ENCODE peak calls at places on chromosome 11, in six cellular contexts. One of them, this sample, is unnamed.
A peak's percentile ranks its signal among the peaks of the same experiment; 100 is the strongest.

GRCh38 chr11:116224154-116224888 is 548.5 kb downstream of the BUD13 start:
- DNase-seq in HCT116: peak; percentile 6
- DNase-seq in PC-3: peak; percentile 51
- DNase-seq in neural progenitor cell: peak; percentile 63
- DNase-seq in hepatocyte: peak; percentile 64
- DNase-seq in GM23248: peak; percentile 55
- DNase-seq in this sample: peak; percentile 42

GRCh38 chr11:86196291-86196690 is 48.3 kb upstream of the EED start:
- DNase-seq in hepatocyte: no peak
- DNase-seq in GM23248: no peak
- DNase-seq in neural progenitor cell: no peak
- DNase-seq in HCT116: no peak
- DNase-seq in PC-3: no peak
- DNase-seq in this sample: no peak

GRCh38 chr11:61587951-61588695 is 7.2 kb upstream of the SYT7 start:
- DNase-seq in GM23248: peak; percentile 63
- DNase-seq in neural progenitor cell: peak; percentile 76
- DNase-seq in hepatocyte: peak; percentile 75
- DNase-seq in PC-3: peak; percentile 62
- DNase-seq in HCT116: peak; percentile 46
- DNase-seq in this sample: no peak

GRCh38 chr11:19871531-19871930 is 158.9 kb downstream of the NAV2 start:
- DNase-seq in PC-3: no peak
- DNase-seq in GM23248: no peak
- DNase-seq in HCT116: no peak
- DNase-seq in hepatocyte: no peak
- DNase-seq in neural progenitor cell: no peak
- DNase-seq in this sample: no peak

GRCh38 chr11:112524808-112525207 is 264.1 kb upstream of the PLET1 start:
- DNase-seq in PC-3: no peak
- DNase-seq in neural progenitor cell: no peak
- DNase-seq in HCT116: no peak
- DNase-seq in hepatocyte: no peak
- DNase-seq in GM23248: peak; percentile 23
- DNase-seq in this sample: no peak

GRCh38 chr11:23236846-23237550 is 376.7 kb upstream of the CCDC179 start:
- DNase-seq in neural progenitor cell: no peak
- DNase-seq in GM23248: peak; percentile 67
- DNase-seq in HCT116: no peak
- DNase-seq in hepatocyte: no peak
- DNase-seq in PC-3: no peak
- DNase-seq in this sample: no peak

GRCh38 chr11:34356918-34357645 is 728 bp downstream of the ABTB2 start:
- DNase-seq in hepatocyte: peak; percentile 76
- DNase-seq in HCT116: no peak
- DNase-seq in PC-3: peak; percentile 52
- DNase-seq in neural progenitor cell: peak; percentile 73
- DNase-seq in GM23248: peak; percentile 80
- DNase-seq in this sample: peak; percentile 27

GRCh38 chr11:70580036-70580805 is 181.9 kb downstream of the CTTN start:
- DNase-seq in neural progenitor cell: peak; percentile 56
- DNase-seq in hepatocyte: peak; percentile 29
- DNase-seq in HCT116: no peak
- DNase-seq in GM23248: peak; percentile 8
- DNase-seq in PC-3: no peak
- DNase-seq in this sample: no peak

GRCh38 chr11:2564008-2564530 is 119.3 kb downstream of the KCNQ1 start:
- DNase-seq in HCT116: no peak
- DNase-seq in hepatocyte: no peak
- DNase-seq in GM23248: no peak
- DNase-seq in neural progenitor cell: no peak
- DNase-seq in PC-3: no peak
- DNase-seq in this sample: no peak

GRCh38 chr11:106925245-106925644 is 93.0 kb downstream of the GUCY1A2 start:
- DNase-seq in HCT116: no peak
- DNase-seq in GM23248: peak; percentile 73
- DNase-seq in hepatocyte: no peak
- DNase-seq in neural progenitor cell: no peak
- DNase-seq in PC-3: no peak
- DNase-seq in this sample: no peak

GRCh38 chr11:6755303-6755952 is 16.3 kb downstream of the OR2AG2 start:
- DNase-seq in hepatocyte: peak; percentile 67
- DNase-seq in GM23248: peak; percentile 52
- DNase-seq in PC-3: peak; percentile 60
- DNase-seq in HCT116: peak; percentile 24
- DNase-seq in neural progenitor cell: peak; percentile 67
- DNase-seq in this sample: peak; percentile 38

GRCh38 chr11:108973402-108974119 is 308.7 kb downstream of the DDX10 start:
- DNase-seq in neural progenitor cell: no peak
- DNase-seq in PC-3: peak; percentile 96
- DNase-seq in hepatocyte: no peak
- DNase-seq in HCT116: no peak
- DNase-seq in GM23248: peak; percentile 95
- DNase-seq in this sample: no peak

GRCh38 chr11:117832511-117832910 is 8.0 kb upstream of the FXYD2 start:
- DNase-seq in neural progenitor cell: no peak
- DNase-seq in HCT116: no peak
- DNase-seq in hepatocyte: no peak
- DNase-seq in PC-3: no peak
- DNase-seq in GM23248: no peak
- DNase-seq in this sample: no peak

GRCh38 chr11:13944016-13944415 is 18.5 kb upstream of the SPON1 start:
- DNase-seq in PC-3: no peak
- DNase-seq in neural progenitor cell: no peak
- DNase-seq in HCT116: no peak
- DNase-seq in hepatocyte: no peak
- DNase-seq in GM23248: no peak
- DNase-seq in this sample: no peak

GRCh38 chr11:91513734-91514133 is 710.9 kb upstream of the FAT3 start:
- DNase-seq in PC-3: peak; percentile 55
- DNase-seq in GM23248: no peak
- DNase-seq in HCT116: no peak
- DNase-seq in neural progenitor cell: peak; percentile 5
- DNase-seq in hepatocyte: no peak
- DNase-seq in this sample: no peak

GRCh38 chr11:14141676-14142075 is 179.2 kb downstream of the SPON1 start:
- DNase-seq in neural progenitor cell: no peak
- DNase-seq in hepatocyte: no peak
- DNase-seq in GM23248: peak; percentile 21
- DNase-seq in HCT116: no peak
- DNase-seq in PC-3: no peak
- DNase-seq in this sample: no peak

GRCh38 chr11:78190374-78190773 is 1.7 kb downstream of the USP35 start:
- DNase-seq in HCT116: no peak
- DNase-seq in neural progenitor cell: no peak
- DNase-seq in GM23248: peak; percentile 27
- DNase-seq in hepatocyte: no peak
- DNase-seq in PC-3: no peak
- DNase-seq in this sample: no peak

GRCh38 chr11:132864811-132865576 is 667.3 kb downstream of the OPCML start:
- DNase-seq in HCT116: no peak
- DNase-seq in GM23248: no peak
- DNase-seq in hepatocyte: no peak
- DNase-seq in neural progenitor cell: peak; percentile 68
- DNase-seq in PC-3: no peak
- DNase-seq in this sample: no peak

GRCh38 chr11:133663135-133663534 is 130.8 kb upstream of the OPCML start:
- DNase-seq in PC-3: no peak
- DNase-seq in hepatocyte: no peak
- DNase-seq in HCT116: no peak
- DNase-seq in neural progenitor cell: no peak
- DNase-seq in GM23248: no peak
- DNase-seq in this sample: no peak

GRCh38 chr11:134759314-134759713 is 347.3 kb upstream of the B3GAT1 start:
- DNase-seq in GM23248: no peak
- DNase-seq in hepatocyte: no peak
- DNase-seq in HCT116: no peak
- DNase-seq in PC-3: no peak
- DNase-seq in neural progenitor cell: no peak
- DNase-seq in this sample: no peak

GRCh38 chr11:112570335-112570734 is 309.7 kb upstream of the PLET1 start:
- DNase-seq in PC-3: no peak
- DNase-seq in HCT116: no peak
- DNase-seq in hepatocyte: no peak
- DNase-seq in neural progenitor cell: no peak
- DNase-seq in GM23248: no peak
- DNase-seq in this sample: no peak

GRCh38 chr11:63711838-63712237 is 30.5 kb downstream of the RTN3 start:
- DNase-seq in PC-3: no peak
- DNase-seq in GM23248: no peak
- DNase-seq in HCT116: no peak
- DNase-seq in hepatocyte: no peak
- DNase-seq in neural progenitor cell: no peak
- DNase-seq in this sample: no peak

GRCh38 chr11:123601737-123602136 is 52.7 kb downstream of the SCN3B start:
- DNase-seq in GM23248: no peak
- DNase-seq in HCT116: no peak
- DNase-seq in hepatocyte: no peak
- DNase-seq in neural progenitor cell: no peak
- DNase-seq in PC-3: no peak
- DNase-seq in this sample: no peak

GRCh38 chr11:11478021-11478420 is 125.0 kb upstream of the CSNK2A3 start:
- DNase-seq in PC-3: peak; percentile 28
- DNase-seq in GM23248: no peak
- DNase-seq in hepatocyte: no peak
- DNase-seq in neural progenitor cell: no peak
- DNase-seq in HCT116: no peak
- DNase-seq in this sample: no peak

GRCh38 chr11:240315-240714 is 3.5 kb downstream of the PSMD13 start:
- DNase-seq in PC-3: no peak
- DNase-seq in GM23248: no peak
- DNase-seq in neural progenitor cell: no peak
- DNase-seq in hepatocyte: no peak
- DNase-seq in HCT116: no peak
- DNase-seq in this sample: no peak

GRCh38 chr11:44316388-44317240 is 6.7 kb upstream of the ALX4 start:
- DNase-seq in hepatocyte: no peak
- DNase-seq in GM23248: peak; percentile 23
- DNase-seq in HCT116: no peak
- DNase-seq in PC-3: no peak
- DNase-seq in neural progenitor cell: peak; percentile 73
- DNase-seq in this sample: no peak

GRCh38 chr11:107741044-107741823 is 29.4 kb upstream of the SLN start:
- DNase-seq in HCT116: peak; percentile 22
- DNase-seq in GM23248: peak; percentile 56
- DNase-seq in neural progenitor cell: peak; percentile 46
- DNase-seq in PC-3: peak; percentile 73
- DNase-seq in hepatocyte: peak; percentile 25
- DNase-seq in this sample: peak; percentile 23

GRCh38 chr11:121891134-121891533 is 224.9 kb downstream of the BLID start:
- DNase-seq in GM23248: peak; percentile 28
- DNase-seq in PC-3: no peak
- DNase-seq in hepatocyte: no peak
- DNase-seq in neural progenitor cell: no peak
- DNase-seq in HCT116: no peak
- DNase-seq in this sample: no peak
- H3K79me2 ChIP-seq in GM23248: no peaks in the 10 kb centered on the region
- H3K79me2 ChIP-seq in PC-3: no peaks in the 10 kb centered on the region
- H3K79me2 ChIP-seq in hepatocyte: no peaks in the 10 kb centered on the region
- H3K79me2 ChIP-seq in neural progenitor cell: no peaks in the 10 kb centered on the region
- H3K79me2 ChIP-seq in HCT116: no peaks in the 10 kb centered on the region
- H3K79me2 ChIP-seq in this sample: no peaks in the 10 kb centered on the region

GRCh38 chr11:113651018-113651417 is 55.1 kb downstream of the TMPRSS5 start:
- DNase-seq in GM23248: no peak
- DNase-seq in hepatocyte: no peak
- DNase-seq in HCT116: no peak
- DNase-seq in neural progenitor cell: no peak
- DNase-seq in PC-3: no peak
- DNase-seq in this sample: no peak
- TF ChIP-seq EZH2phosphoT487 in GM23248: no peak
- TF ChIP-seq EZH2phosphoT487 in hepatocyte: no peak
- TF ChIP-seq EZH2phosphoT487 in HCT116: no peak
- TF ChIP-seq EZH2phosphoT487 in neural progenitor cell: no peak
- TF ChIP-seq EZH2phosphoT487 in PC-3: no peak
- TF ChIP-seq EZH2phosphoT487 in this sample: no peak

DNA sequence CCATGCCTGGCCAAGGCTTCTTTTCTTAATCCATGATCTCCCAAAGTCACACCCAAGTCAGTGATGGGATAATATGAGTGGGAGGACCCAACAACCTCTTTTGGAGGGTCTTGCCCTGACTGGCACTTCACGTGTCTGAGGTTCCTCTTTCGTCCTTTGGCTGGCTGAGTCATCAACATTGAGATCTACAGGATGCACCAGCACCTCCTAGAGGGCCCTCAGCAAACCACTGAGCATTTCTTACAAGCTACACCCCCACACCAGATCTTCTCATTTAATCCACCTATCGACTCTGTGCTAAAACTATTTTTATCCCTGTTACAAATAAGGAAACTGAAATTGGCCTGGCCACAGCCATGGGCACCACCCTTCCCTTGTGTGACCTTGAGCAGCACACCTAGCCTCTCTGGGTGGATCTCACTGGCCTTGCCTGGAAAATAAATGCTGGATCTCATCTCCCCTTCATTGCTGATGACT is 63.4 kb downstream of the FLI1 start:
- DNase-seq in HCT116: peak; percentile 3
- DNase-seq in GM23248: peak; percentile 60
- DNase-seq in PC-3: peak; percentile 50
- DNase-seq in hepatocyte: no peak
- DNase-seq in neural progenitor cell: no peak
- DNase-seq in this sample: peak; percentile 97
- H3K79me2 ChIP-seq in HCT116: no peaks in the 10 kb centered on the region
- H3K79me2 ChIP-seq in GM23248: peaks cover 7% of the 10 kb centered on the region
- H3K79me2 ChIP-seq in PC-3: no peaks in the 10 kb centered on the region
- H3K79me2 ChIP-seq in hepatocyte: no peaks in the 10 kb centered on the region
- H3K79me2 ChIP-seq in neural progenitor cell: no peaks in the 10 kb centered on the region
- H3K79me2 ChIP-seq in this sample: peaks cover 97% of the 10 kb centered on the region

GRCh38 chr11:69353696-69354544 is 60.0 kb downstream of the MYEOV start:
- DNase-seq in neural progenitor cell: no peak
- DNase-seq in PC-3: no peak
- DNase-seq in HCT116: no peak
- DNase-seq in hepatocyte: no peak
- DNase-seq in GM23248: no peak
- DNase-seq in this sample: no peak

GRCh38 chr11:69350596-69350995 is 56.6 kb downstream of the MYEOV start:
- DNase-seq in hepatocyte: no peak
- DNase-seq in neural progenitor cell: no peak
- DNase-seq in PC-3: no peak
- DNase-seq in HCT116: no peak
- DNase-seq in GM23248: no peak
- DNase-seq in this sample: no peak

GRCh38 chr11:69352715-69353325 is 58.9 kb downstream of the MYEOV start:
- DNase-seq in PC-3: peak; percentile 96
- DNase-seq in GM23248: peak; percentile 95
- DNase-seq in hepatocyte: peak; percentile 54
- DNase-seq in HCT116: peak; percentile 54
- DNase-seq in neural progenitor cell: no peak
- DNase-seq in this sample: no peak

GRCh38 chr11:69351460-69351859 is 57.5 kb downstream of the MYEOV start:
- DNase-seq in PC-3: peak; percentile 62
- DNase-seq in hepatocyte: no peak
- DNase-seq in GM23248: peak; percentile 79
- DNase-seq in neural progenitor cell: no peak
- DNase-seq in HCT116: no peak
- DNase-seq in this sample: no peak

DNA sequence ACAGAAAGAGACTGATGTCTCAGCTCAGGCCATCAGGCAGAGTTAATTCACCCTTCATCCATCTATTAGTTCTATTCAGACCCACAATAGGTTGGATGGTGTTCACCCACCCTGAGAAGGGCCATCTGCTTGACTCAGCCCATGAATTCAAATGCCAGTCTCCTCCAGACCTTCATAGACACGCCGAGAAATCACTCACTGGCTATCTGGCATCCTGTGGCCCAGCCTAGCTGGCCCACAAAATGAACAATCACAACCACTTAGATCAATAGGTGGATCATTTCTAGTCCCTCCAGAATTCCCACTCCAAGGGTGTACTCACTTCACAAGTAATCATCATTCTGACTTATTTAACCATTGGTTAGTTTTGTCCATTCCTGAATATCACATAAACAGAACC is 58.2 kb downstream of the MYEOV start:
- DNase-seq in neural progenitor cell: no peak
- DNase-seq in hepatocyte: no peak
- DNase-seq in HCT116: no peak
- DNase-seq in PC-3: no peak
- DNase-seq in GM23248: peak; percentile 27
- DNase-seq in this sample: no peak
- TF ChIP-seq EZH2phosphoT487 in neural progenitor cell: no peak
- TF ChIP-seq EZH2phosphoT487 in hepatocyte: no peak
- TF ChIP-seq EZH2phosphoT487 in HCT116: no peak
- TF ChIP-seq EZH2phosphoT487 in PC-3: no peak
- TF ChIP-seq EZH2phosphoT487 in GM23248: no peak
- TF ChIP-seq EZH2phosphoT487 in this sample: no peak